ENCODE peak calls at places on chromosome 18, in ten cellular contexts. Y is tibial artery, W is gastrocnemius medialis, R is K562, J is GM23248, E is dorsolateral prefrontal cortex, Q is mammary epithelial cell, D is brain microvascular endothelial cell, H is breast epithelium, Z is ascending aorta. I is an unnamed sample.

GRCh38 chr18:45166341-45167108 is 448.8 kb upstream of the SLC14A2 start:
- DNase-seq in D (peak; percentile 91), H (no peak), R (no peak), Z (no peak), E (no peak), Y (peak; percentile 58), W (peak; percentile 39), Q (peak; percentile 97), J (peak; percentile 97), I (no peak)

GRCh38 chr18:8493141-8493540 is 116.1 kb upstream of the RAB12 start:
- DNase-seq in D (no peak), H (no peak), E (no peak), Y (peak; percentile 16), Q (no peak), Z (peak; percentile 34), J (no peak), R (no peak), W (no peak), I (no peak)

GRCh38 chr18:70232251-70232650 is 26.8 kb upstream of the RTTN start:
- DNase-seq in Z (no peak), Y (no peak), E (no peak), R (no peak), W (no peak), H (no peak), D (no peak), J (no peak), Q (no peak), I (no peak)

GRCh38 chr18:68841301-68841700 is 43.4 kb downstream of the CCDC102B start:
- DNase-seq in Y (no peak), Z (no peak), W (no peak), D (no peak), Q (no peak), J (no peak), E (no peak), R (no peak), H (no peak), I (no peak)

GRCh38 chr18:72336786-72337185 is 207.4 kb downstream of the CBLN2 start:
- DNase-seq in R (no peak), E (no peak), Q (no peak), H (no peak), Y (no peak), D (no peak), W (no peak), Z (no peak), J (no peak), I (no peak)

GRCh38 chr18:52936931-52937330 is 596.9 kb downstream of the DCC start:
- DNase-seq in Z (no peak), Q (peak; percentile 12), H (no peak), Y (no peak), E (no peak), D (no peak), J (no peak), R (no peak), W (no peak), I (no peak)

GRCh38 chr18:35682282-35682867 is 100.8 kb downstream of the GALNT1 start:
- DNase-seq in E (no peak), Q (no peak), W (no peak), Z (no peak), Y (no peak), D (no peak), J (peak; percentile 19), R (no peak), H (no peak), I (no peak)

GRCh38 chr18:69408522-69408921 is 7.8 kb downstream of the DOK6 start:
- DNase-seq in J (no peak), R (no peak), Y (no peak), Q (no peak), Z (no peak), W (no peak), E (no peak), H (no peak), D (no peak), I (no peak)

GRCh38 chr18:22667616-22668422 is 250.1 kb upstream of the CTAGE1 start:
- DNase-seq in R (peak; percentile 86), Q (peak; percentile 94), W (no peak), E (no peak), Z (no peak), D (peak; percentile 99), J (peak; percentile 88), H (no peak), Y (no peak), I (no peak)

GRCh38 chr18:23183356-23184150 is 48.3 kb downstream of the CABLES1 start:
- DNase-seq in Y (no peak), D (peak; percentile 60), H (no peak), R (no peak), E (no peak), Z (no peak), Q (no peak), W (no peak), J (peak; percentile 91), I (no peak)

GRCh38 chr18:61209802-61210201 is 123.4 kb upstream of the CDH20 start:
- DNase-seq in E (no peak), R (no peak), H (no peak), Z (no peak), Q (no peak), Y (peak; percentile 74), W (no peak), J (no peak), D (no peak), I (no peak)

GRCh38 chr18:32321826-32322225 is 132.0 kb downstream of the MEP1B start:
- DNase-seq in R (no peak), D (no peak), J (no peak), H (no peak), Z (no peak), E (no peak), Q (no peak), Y (no peak), W (no peak), I (no peak)

GRCh38 chr18:35662293-35663062 is 80.9 kb downstream of the GALNT1 start:
- DNase-seq in D (no peak), Z (no peak), H (no peak), W (no peak), R (no peak), Q (no peak), Y (no peak), J (no peak), E (no peak), I (no peak)

DNA sequence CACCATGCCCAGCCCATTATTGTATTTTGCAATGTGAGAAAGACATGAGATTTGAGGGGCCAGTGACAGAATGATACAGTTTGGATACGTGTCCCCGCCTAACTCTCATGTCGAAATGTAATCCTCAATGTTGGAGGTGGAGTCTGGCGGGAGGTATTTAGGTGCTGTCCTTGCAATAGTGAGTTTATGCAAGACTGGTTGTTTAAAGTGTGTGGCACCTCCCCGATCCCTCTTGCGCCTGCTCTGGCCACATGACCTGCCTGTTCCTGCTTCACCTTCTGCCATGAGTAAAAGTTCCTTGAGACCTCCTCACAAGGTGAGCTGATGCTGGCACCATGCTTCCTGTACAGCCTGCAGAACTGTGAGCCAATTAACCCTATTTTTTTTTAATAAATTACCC is 16.6 kb downstream of the CNDP1 start:
- DNase-seq in R (no peak), Y (no peak), W (no peak), Z (peak; percentile 30), E (no peak), J (no peak), Q (no peak), D (no peak), H (no peak), I (no peak)
- H3K27ac ChIP-seq in R (no peak overlapping the region), Y (no peak overlapping the region), W (no peak overlapping the region), Z (no peak overlapping the region), E (no peak overlapping the region), J (no peak overlapping the region), Q (no peak overlapping the region), D (no peak overlapping the region), H (no peak overlapping the region), I (peak overlapping the region; percentile 68)

DNA sequence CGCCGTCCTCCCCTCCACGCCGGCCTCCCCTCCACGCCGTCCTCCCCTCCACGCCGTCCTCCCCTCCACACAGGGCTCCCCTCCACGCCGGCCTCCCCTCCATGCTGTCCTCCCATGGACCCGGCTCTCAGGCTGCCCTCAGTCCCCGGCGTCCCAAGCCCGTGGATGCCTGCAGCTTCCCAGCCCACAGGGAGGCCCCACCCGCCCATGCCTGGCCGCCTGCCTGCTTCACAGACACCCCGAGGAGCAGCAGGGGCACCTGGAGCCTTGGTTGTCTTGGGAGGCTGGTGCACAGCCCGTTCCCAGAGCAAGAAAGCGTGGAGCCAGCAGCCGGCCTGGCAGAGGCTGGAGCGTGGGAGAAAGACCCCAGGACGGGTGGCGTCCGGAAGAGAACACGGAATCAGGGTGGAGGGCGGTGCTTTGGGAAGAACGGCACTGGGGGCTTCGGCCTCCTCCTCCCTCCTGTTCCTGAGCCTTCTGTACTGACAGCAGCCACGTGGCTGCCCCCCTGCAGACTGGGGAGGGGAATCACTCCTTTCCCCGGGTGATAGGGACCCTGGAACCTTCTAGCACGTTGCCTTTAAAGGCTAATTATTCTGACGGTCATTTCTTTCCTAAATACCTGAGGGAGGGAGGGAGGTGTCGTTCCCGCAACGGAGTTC is 26.2 kb upstream of the KCNG2 start:
- DNase-seq in D (no peak), E (peak; percentile 26), Q (no peak), Y (peak; percentile 37), Z (peak; percentile 60), R (no peak), J (no peak), W (no peak), H (no peak), I (no peak)
- H3K27ac ChIP-seq in D (no peak overlapping the region), E (no peak overlapping the region), Q (no peak overlapping the region), Y (no peak overlapping the region), Z (no peak overlapping the region), R (no peak overlapping the region), J (no peak overlapping the region), W (no peak overlapping the region), H (no peak overlapping the region), I (no peak overlapping the region)

DNA sequence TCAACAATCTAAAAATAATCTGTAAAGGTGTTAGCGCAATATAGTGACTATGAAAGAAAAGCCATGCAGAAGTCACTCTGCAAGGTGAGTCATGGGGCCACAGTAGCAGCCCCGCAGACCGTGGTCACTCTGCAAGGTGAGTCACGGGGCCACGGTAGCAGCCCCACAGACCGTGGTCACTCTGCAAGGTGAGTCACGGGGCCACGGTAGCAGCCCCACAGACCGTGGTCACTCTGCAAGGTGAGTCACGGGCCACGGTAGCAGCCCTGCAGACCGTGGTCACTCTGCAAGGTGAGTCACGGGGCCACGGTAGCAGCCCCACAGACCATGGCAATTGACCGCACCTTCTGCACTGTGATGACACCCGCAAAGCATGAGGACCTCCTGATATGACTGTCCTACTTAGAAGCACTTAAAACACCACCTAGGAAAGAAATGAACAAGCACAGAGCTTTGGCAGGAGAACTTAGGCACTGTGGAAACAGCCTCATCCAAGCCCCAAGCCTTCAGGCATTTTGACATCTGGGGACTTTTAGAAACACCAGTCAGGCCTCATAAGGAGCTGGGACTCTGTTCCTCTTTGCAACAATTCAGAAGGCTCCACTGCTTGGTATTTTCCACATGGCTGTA is 70.1 kb downstream of the LDLRAD4 start:
- DNase-seq in Y (no peak), W (no peak), J (no peak), R (no peak), H (no peak), D (no peak), Z (no peak), Q (no peak), E (peak; percentile 8), I (no peak)
- H3K27ac ChIP-seq in Y (no peak overlapping the region), W (no peak overlapping the region), J (no peak overlapping the region), R (no peak overlapping the region), H (no peak overlapping the region), D (no peak overlapping the region), Z (no peak overlapping the region), Q (no peak overlapping the region), E (no peak overlapping the region), I (no peak overlapping the region)

DNA sequence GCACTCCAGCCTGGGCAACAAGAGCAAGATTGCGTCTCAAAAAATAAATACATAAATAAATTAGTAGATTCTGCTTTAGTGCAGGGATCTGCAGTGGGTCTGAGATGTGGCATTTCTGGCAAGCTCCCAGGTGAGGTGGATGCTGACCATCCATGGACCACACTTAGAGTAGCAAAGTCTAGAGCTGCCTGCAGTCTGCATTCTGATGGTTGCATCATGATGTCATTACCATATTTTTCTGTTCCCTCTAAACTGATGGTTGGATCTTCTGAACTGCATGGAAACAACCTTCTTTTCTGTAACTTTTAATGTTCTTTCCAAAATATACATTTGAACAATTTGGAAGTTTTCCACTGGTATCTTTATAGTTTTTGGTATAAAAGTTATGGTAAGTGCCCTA is 42.9 kb downstream of the MYL12B start:
- DNase-seq in E (no peak), R (no peak), Z (no peak), D (no peak), Y (no peak), H (no peak), Q (no peak), J (peak; percentile 28), W (no peak), I (no peak)
- H3K27ac ChIP-seq in E (no peak overlapping the region), R (no peak overlapping the region), Z (no peak overlapping the region), D (peak overlapping the region; percentile 91), Y (no peak overlapping the region), H (peak overlapping the region; percentile 63), Q (peak overlapping the region; percentile 96), J (peak overlapping the region; percentile 61), W (no peak overlapping the region), I (no peak overlapping the region)

I was measured in substantia nigra.